ENCODE peak calls at places on chromosomes 11 and 22, in five cellular contexts. One of them, this sample, is unnamed.
A peak's percentile ranks its signal among the peaks of the same experiment; 100 is the strongest.

GRCh38 chr11:109302591-109303334 is 119.2 kb upstream of the C11orf87 start:
- DNase-seq in trophoblast cell: no peak
- DNase-seq in H9: no peak
- DNase-seq in mesendoderm: peak; percentile 25
- DNase-seq in IMR-90: no peak
- DNase-seq in this sample: no peak

GRCh38 chr22:39664485-39665200 is 94.1 kb downstream of the CACNA1I start:
- DNase-seq in mesendoderm: peak; percentile 88
- DNase-seq in trophoblast cell: no peak
- DNase-seq in H9: peak; percentile 94
- DNase-seq in IMR-90: no peak
- DNase-seq in this sample: no peak

GRCh38 chr22:29767289-29768051 is at the start of gene UQCR10:
- DNase-seq in trophoblast cell: peak; percentile 93
- DNase-seq in mesendoderm: peak; percentile 94
- DNase-seq in H9: peak; percentile 90
- DNase-seq in IMR-90: peak; percentile 88
- DNase-seq in this sample: peak; percentile 94

GRCh38 chr22:24768537-24769374 is 5.8 kb downstream of the PIWIL3 start:
- DNase-seq in IMR-90: peak; percentile 76
- DNase-seq in H9: peak; percentile 60
- DNase-seq in trophoblast cell: peak; percentile 58
- DNase-seq in mesendoderm: peak; percentile 69
- DNase-seq in this sample: peak; percentile 57

GRCh38 chr11:120254788-120255518 is 15.0 kb downstream of the POU2F3 start:
- DNase-seq in H9: peak; percentile 91
- DNase-seq in mesendoderm: peak; percentile 88
- DNase-seq in trophoblast cell: no peak
- DNase-seq in IMR-90: no peak
- DNase-seq in this sample: no peak

GRCh38 chr11:73661035-73661628 is 14.8 kb downstream of the PLEKHB1 start:
- DNase-seq in mesendoderm: peak; percentile 93
- DNase-seq in IMR-90: peak; percentile 77
- DNase-seq in H9: peak; percentile 95
- DNase-seq in trophoblast cell: peak; percentile 85
- DNase-seq in this sample: peak; percentile 83

GRCh38 chr11:71991494-71991893 is 7.2 kb upstream of the IL18BP start:
- DNase-seq in H9: no peak
- DNase-seq in trophoblast cell: no peak
- DNase-seq in IMR-90: no peak
- DNase-seq in mesendoderm: no peak
- DNase-seq in this sample: no peak

GRCh38 chr22:36405671-36406070 is 17.9 kb upstream of the MYH9 start:
- DNase-seq in H9: no peak
- DNase-seq in IMR-90: no peak
- DNase-seq in mesendoderm: no peak
- DNase-seq in trophoblast cell: no peak
- DNase-seq in this sample: peak; percentile 63

GRCh38 chr22:41524809-41525449 is 19.3 kb downstream of the POLR3H start:
- DNase-seq in H9: no peak
- DNase-seq in IMR-90: no peak
- DNase-seq in trophoblast cell: no peak
- DNase-seq in mesendoderm: peak; percentile 47
- DNase-seq in this sample: no peak

GRCh38 chr11:9004310-9004945 is 627 bp upstream of the NRIP3 start:
- DNase-seq in IMR-90: no peak
- DNase-seq in trophoblast cell: no peak
- DNase-seq in mesendoderm: peak; percentile 28
- DNase-seq in H9: peak; percentile 73
- DNase-seq in this sample: no peak

GRCh38 chr22:17086750-17087149 is 1.9 kb downstream of the IL17RA start:
- DNase-seq in trophoblast cell: no peak
- DNase-seq in H9: no peak
- DNase-seq in mesendoderm: no peak
- DNase-seq in IMR-90: no peak
- DNase-seq in this sample: no peak

GRCh38 chr11:79768343-79768742 is 327.5 kb upstream of the TENM4 start:
- DNase-seq in mesendoderm: no peak
- DNase-seq in trophoblast cell: no peak
- DNase-seq in H9: no peak
- DNase-seq in IMR-90: no peak
- DNase-seq in this sample: no peak

GRCh38 chr11:86816251-86816726 is 15.9 kb downstream of the PRSS23 start:
- DNase-seq in trophoblast cell: no peak
- DNase-seq in mesendoderm: no peak
- DNase-seq in IMR-90: peak; percentile 58
- DNase-seq in H9: no peak
- DNase-seq in this sample: peak; percentile 92

GRCh38 chr11:952406-953385 is 27.0 kb downstream of the AP2A2 start:
- DNase-seq in trophoblast cell: peak; percentile 92
- DNase-seq in IMR-90: peak; percentile 67
- DNase-seq in mesendoderm: peak; percentile 62
- DNase-seq in H9: no peak
- DNase-seq in this sample: peak; percentile 52

GRCh38 chr11:69010361-69010891 is 2.6 kb downstream of the MRGPRF start:
- DNase-seq in H9: no peak
- DNase-seq in mesendoderm: no peak
- DNase-seq in trophoblast cell: peak; percentile 11
- DNase-seq in IMR-90: peak; percentile 16
- DNase-seq in this sample: peak; percentile 19

GRCh38 chr11:79456501-79456900 is 15.7 kb upstream of the TENM4 start:
- DNase-seq in H9: no peak
- DNase-seq in IMR-90: no peak
- DNase-seq in mesendoderm: no peak
- DNase-seq in trophoblast cell: no peak
- DNase-seq in this sample: no peak

GRCh38 chr11:15942936-15943335 is 413.4 kb downstream of the SOX6 start:
- DNase-seq in mesendoderm: peak; percentile 20
- DNase-seq in H9: no peak
- DNase-seq in trophoblast cell: peak; percentile 23
- DNase-seq in IMR-90: no peak
- DNase-seq in this sample: no peak

GRCh38 chr11:15945726-15946125 is 410.6 kb downstream of the SOX6 start:
- DNase-seq in H9: no peak
- DNase-seq in mesendoderm: no peak
- DNase-seq in IMR-90: no peak
- DNase-seq in trophoblast cell: no peak
- DNase-seq in this sample: no peak

GRCh38 chr11:15942126-15942525 is 414.2 kb downstream of the SOX6 start:
- DNase-seq in mesendoderm: no peak
- DNase-seq in H9: no peak
- DNase-seq in IMR-90: no peak
- DNase-seq in trophoblast cell: no peak
- DNase-seq in this sample: no peak

GRCh38 chr11:15944460-15944859 is 411.9 kb downstream of the SOX6 start:
- DNase-seq in trophoblast cell: no peak
- DNase-seq in IMR-90: peak; percentile 12
- DNase-seq in mesendoderm: no peak
- DNase-seq in H9: peak; percentile 47
- DNase-seq in this sample: no peak

DNA sequence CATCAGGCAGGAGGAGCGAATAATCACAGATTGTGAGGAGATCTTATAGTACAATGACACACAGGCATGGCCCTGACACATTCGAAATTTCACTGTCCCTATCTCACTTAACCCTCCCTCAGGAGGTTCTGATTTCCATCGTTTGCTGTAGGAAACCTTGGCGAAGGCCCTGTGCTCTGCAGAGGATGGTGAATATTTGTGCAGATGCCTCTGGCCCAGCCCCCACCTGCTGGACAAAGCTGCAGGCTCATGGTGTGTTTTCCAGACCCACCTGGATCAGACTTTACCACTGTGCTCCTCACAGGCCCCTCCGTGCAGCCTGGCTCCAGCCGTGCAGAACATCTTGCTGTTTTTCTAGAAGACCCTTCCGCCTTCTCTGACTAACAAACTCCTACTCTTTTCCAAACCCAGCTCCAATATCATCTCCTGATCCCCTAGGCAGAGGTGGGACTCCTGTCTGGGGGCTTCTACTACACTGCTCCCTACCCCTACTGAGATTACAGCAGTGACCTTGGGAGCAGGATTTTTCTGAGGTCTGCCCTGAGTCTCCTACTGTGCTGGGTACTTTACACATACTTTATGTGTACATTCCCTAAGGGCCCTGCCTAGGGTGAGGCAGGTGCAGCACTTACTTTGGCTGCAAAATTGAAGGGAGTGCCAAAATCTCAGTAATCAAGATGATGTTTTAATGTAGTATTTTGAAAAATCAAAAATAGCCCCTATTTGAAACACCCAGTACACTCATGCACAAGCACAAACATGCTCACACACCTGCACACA is 412.7 kb downstream of the SOX6 start:
- DNase-seq in mesendoderm: no peak
- DNase-seq in H9: no peak
- DNase-seq in IMR-90: no peak
- DNase-seq in trophoblast cell: no peak
- DNase-seq in this sample: no peak
- H2BK5ac ChIP-seq in mesendoderm: no peak overlapping the region
- H2BK5ac ChIP-seq in H9: no peak overlapping the region
- H2BK5ac ChIP-seq in IMR-90: no peak overlapping the region
- H2BK5ac ChIP-seq in trophoblast cell: no peak overlapping the region
- H2BK5ac ChIP-seq in this sample: no peak overlapping the region

DNA sequence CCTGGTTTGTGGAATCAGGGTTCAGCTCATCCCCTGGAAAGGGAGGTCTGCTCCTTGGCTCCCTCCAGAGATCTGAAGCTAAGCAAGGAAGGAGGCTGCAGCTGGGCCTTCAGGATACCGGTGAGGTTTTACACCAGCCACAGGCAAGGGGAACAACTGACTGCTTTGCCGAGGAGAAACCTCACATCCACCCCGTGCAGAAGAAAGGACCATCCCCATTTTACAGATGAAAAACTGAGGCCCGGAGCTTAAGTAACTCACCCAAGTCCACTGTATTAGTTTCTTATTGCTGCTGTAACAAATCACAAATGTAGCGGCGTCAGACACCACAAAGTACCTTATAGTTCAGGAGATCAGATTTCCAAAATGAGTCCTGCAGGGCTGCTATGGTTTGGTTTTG is 173.7 kb downstream of the MN1 start:
- DNase-seq in trophoblast cell: no peak
- DNase-seq in H9: no peak
- DNase-seq in IMR-90: no peak
- DNase-seq in mesendoderm: no peak
- DNase-seq in this sample: no peak
- H2BK120ac ChIP-seq in trophoblast cell: no peak overlapping the region
- H2BK120ac ChIP-seq in H9: no peak overlapping the region
- H2BK120ac ChIP-seq in IMR-90: no peak overlapping the region
- H2BK120ac ChIP-seq in mesendoderm: no peak overlapping the region
- H2BK120ac ChIP-seq in this sample: no peak overlapping the region

GRCh38 chr22:49936973-49937757 is 18.7 kb downstream of the CRELD2 start:
- DNase-seq in mesendoderm: no peak
- DNase-seq in trophoblast cell: no peak
- DNase-seq in IMR-90: no peak
- DNase-seq in H9: no peak
- DNase-seq in this sample: peak; percentile 75
- H2BK5ac ChIP-seq in mesendoderm: no peak overlapping the region
- H2BK5ac ChIP-seq in trophoblast cell: no peak overlapping the region
- H2BK5ac ChIP-seq in IMR-90: no peak overlapping the region
- H2BK5ac ChIP-seq in H9: no peak overlapping the region
- H2BK5ac ChIP-seq in this sample: no peak overlapping the region

GRCh38 chr11:114400974-114401223 is 433 bp downstream of the RBM7 start:
- DNase-seq in trophoblast cell: no peak
- DNase-seq in IMR-90: no peak
- DNase-seq in mesendoderm: no peak
- DNase-seq in H9: no peak
- DNase-seq in this sample: no peak
- H2BK120ac ChIP-seq in trophoblast cell: peak overlapping the region; percentile 85
- H2BK120ac ChIP-seq in IMR-90: peak overlapping the region; percentile 88
- H2BK120ac ChIP-seq in mesendoderm: no peak overlapping the region
- H2BK120ac ChIP-seq in H9: no peak overlapping the region
- H2BK120ac ChIP-seq in this sample: no peak overlapping the region

GRCh38 chr11:118633979-118634378 is 26.6 kb downstream of the PHLDB1 start:
- DNase-seq in mesendoderm: no peak
- DNase-seq in H9: no peak
- DNase-seq in IMR-90: peak; percentile 44
- DNase-seq in trophoblast cell: no peak
- DNase-seq in this sample: peak; percentile 59

GRCh38 chr11:118635237-118635591 is 27.8 kb downstream of the PHLDB1 start:
- DNase-seq in H9: no peak
- DNase-seq in trophoblast cell: no peak
- DNase-seq in mesendoderm: no peak
- DNase-seq in IMR-90: no peak
- DNase-seq in this sample: no peak

GRCh38 chr11:118634435-118635236 is 27.2 kb downstream of the PHLDB1 start:
- DNase-seq in mesendoderm: peak; percentile 93
- DNase-seq in IMR-90: peak; percentile 55
- DNase-seq in trophoblast cell: peak; percentile 51
- DNase-seq in H9: peak; percentile 95
- DNase-seq in this sample: peak; percentile 33

GRCh38 chr11:118636569-118637290 is 29.3 kb downstream of the PHLDB1 start:
- DNase-seq in IMR-90: no peak
- DNase-seq in trophoblast cell: no peak
- DNase-seq in H9: no peak
- DNase-seq in mesendoderm: no peak
- DNase-seq in this sample: no peak

DNA sequence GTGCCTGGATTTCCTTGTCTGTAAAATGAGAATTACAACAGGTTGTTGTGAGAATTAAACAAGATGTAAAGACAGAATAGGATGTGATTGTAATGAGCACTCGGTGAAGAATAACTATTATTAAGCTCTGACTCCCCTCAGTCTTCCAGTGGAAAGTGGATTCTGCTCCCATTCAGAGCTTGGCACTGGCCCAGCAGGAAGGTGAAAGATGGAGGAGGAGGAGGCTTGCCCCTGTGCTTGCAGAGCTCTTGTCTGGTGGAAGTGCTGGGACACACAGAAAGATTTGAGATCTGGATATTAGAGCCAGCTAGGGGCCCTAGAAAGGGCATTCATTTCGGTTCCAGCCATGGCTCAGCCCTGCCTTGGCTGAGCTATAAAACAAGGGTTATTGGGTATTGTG is 28.2 kb downstream of the PHLDB1 start:
- DNase-seq in IMR-90: no peak
- DNase-seq in mesendoderm: no peak
- DNase-seq in trophoblast cell: no peak
- DNase-seq in H9: no peak
- DNase-seq in this sample: no peak
- H2BK5ac ChIP-seq in IMR-90: no peak overlapping the region
- H2BK5ac ChIP-seq in mesendoderm: no peak overlapping the region
- H2BK5ac ChIP-seq in trophoblast cell: no peak overlapping the region
- H2BK5ac ChIP-seq in H9: no peak overlapping the region
- H2BK5ac ChIP-seq in this sample: no peak overlapping the region

GRCh38 chr11:76771446-76772099 is 11.6 kb upstream of the TSKU start:
- DNase-seq in H9: no peak
- DNase-seq in mesendoderm: no peak
- DNase-seq in IMR-90: no peak
- DNase-seq in trophoblast cell: no peak
- DNase-seq in this sample: no peak
- H2BK120ac ChIP-seq in H9: no peak overlapping the region
- H2BK120ac ChIP-seq in mesendoderm: peak overlapping the region; percentile 14
- H2BK120ac ChIP-seq in IMR-90: peak overlapping the region; percentile 91
- H2BK120ac ChIP-seq in trophoblast cell: no peak overlapping the region
- H2BK120ac ChIP-seq in this sample: peak overlapping the region; percentile 58

GRCh38 chr22:23095467-23096342 is 25.4 kb downstream of the GNAZ start:
- DNase-seq in mesendoderm: no peak
- DNase-seq in H9: no peak
- DNase-seq in trophoblast cell: no peak
- DNase-seq in IMR-90: no peak
- DNase-seq in this sample: no peak
- H2BK5ac ChIP-seq in mesendoderm: no peak overlapping the region
- H2BK5ac ChIP-seq in H9: no peak overlapping the region
- H2BK5ac ChIP-seq in trophoblast cell: no peak overlapping the region
- H2BK5ac ChIP-seq in IMR-90: no peak overlapping the region
- H2BK5ac ChIP-seq in this sample: no peak overlapping the region